ENCODE peak calls at places on chromosomes 11 and 22, in four cellular contexts. H, V, G and M are unnamed samples.

GRCh38 chr11:72398058-72398758 is 36.1 kb downstream of the CLPB start:
- DNase-seq in H (no peak), V (no peak), G (no peak), M (no peak)

GRCh38 chr22:22787151-22787550 is 100.5 kb upstream of the IGLL5 start:
- DNase-seq in H (no peak), V (no peak), G (no peak), M (no peak)

GRCh38 chr11:86106916-86107315 is 38.0 kb upstream of the PICALM start:
- DNase-seq in H (no peak), V (no peak), G (no peak), M (no peak)

GRCh38 chr22:44574057-44574456 is 76.0 kb upstream of the RTL6 start:
- DNase-seq in H (no peak), V (peak; percentile 91), G (no peak), M (peak; percentile 13)

GRCh38 chr11:27075192-27075591 is 34.6 kb downstream of the BBOX1 start:
- DNase-seq in H (no peak), V (no peak), G (no peak), M (no peak)

GRCh38 chr22:30891443-30891755 is 77.2 kb downstream of the MORC2 start:
- DNase-seq in H (no peak), V (no peak), G (no peak), M (no peak)

GRCh38 chr11:61626580-61627380 is 45.9 kb upstream of the SYT7 start:
- DNase-seq in H (peak; percentile 42), V (peak; percentile 40), G (no peak), M (no peak)

GRCh38 chr22:17104336-17104935 is 16.7 kb downstream of the TMEM121B start:
- DNase-seq in H (no peak), V (no peak), G (no peak), M (no peak)

GRCh38 chr11:117600976-117601708 is 195.9 kb downstream of the DSCAML1 start:
- DNase-seq in H (no peak), V (no peak), G (no peak), M (no peak)

GRCh38 chr22:28920757-28921584 is 37.6 kb downstream of the ZNRF3 start:
- DNase-seq in H (no peak), V (no peak), G (no peak), M (no peak)

GRCh38 chr22:18954333-18954732 is 18.2 kb upstream of the PRODH start:
- DNase-seq in H (peak; percentile 40), V (peak; percentile 61), G (peak; percentile 48), M (peak; percentile 52)

GRCh38 chr11:123060265-123061000 is 1.5 kb downstream of the HSPA8 start:
- DNase-seq in H (peak; percentile 86), V (no peak), G (no peak), M (no peak)

GRCh38 chr11:74354036-74354435 is 42.6 kb upstream of the P4HA3 start:
- DNase-seq in H (no peak), V (no peak), G (no peak), M (no peak)

GRCh38 chr11:75413864-75414263 is 14.5 kb downstream of the RPS3 start:
- DNase-seq in H (no peak), V (no peak), G (no peak), M (no peak)

GRCh38 chr11:8336356-8337114 is 72.9 kb upstream of the LMO1 start:
- DNase-seq in H (no peak), V (no peak), G (no peak), M (no peak)

GRCh38 chr11:109978895-109979294 is 114.3 kb upstream of the ZC3H12C start:
- DNase-seq in H (no peak), V (peak; percentile 16), G (no peak), M (no peak)

GRCh38 chr11:102724904-102725515 is at the start of gene MMP8:
- DNase-seq in H (no peak), V (no peak), G (no peak), M (no peak)

GRCh38 chr11:66119348-66120133 is 49.5 kb downstream of the PACS1 start:
- DNase-seq in H (peak; percentile 35), V (peak; percentile 91), G (no peak), M (peak; percentile 89)

GRCh38 chr11:17760102-17761029 is 25.8 kb downstream of the KCNC1 start:
- DNase-seq in H (peak; percentile 76), V (peak; percentile 44), G (no peak), M (peak; percentile 57)

GRCh38 chr11:17560281-17561110 is 13.4 kb downstream of the OTOG start:
- DNase-seq in H (no peak), V (no peak), G (no peak), M (no peak)

GRCh38 chr11:130145975-130146776 is 13.4 kb upstream of the ST14 start:
- DNase-seq in H (peak; percentile 97), V (no peak), G (no peak), M (peak; percentile 52)

GRCh38 chr11:19913236-19913892 is 200.7 kb downstream of the NAV2 start:
- DNase-seq in H (peak; percentile 20), V (peak; percentile 53), G (no peak), M (no peak)

GRCh38 chr11:102830328-102830727 is 13.1 kb downstream of the MMP3 start:
- DNase-seq in H (no peak), V (no peak), G (no peak), M (no peak)

GRCh38 chr22:47299879-47300697 is 537.6 kb downstream of the TBC1D22A start:
- DNase-seq in H (no peak), V (no peak), G (no peak), M (no peak)

GRCh38 chr11:118705111-118705741 is 25.8 kb upstream of the TREH start:
- DNase-seq in H (no peak), V (no peak), G (no peak), M (no peak)

GRCh38 chr11:10878408-10879214 is 20.8 kb upstream of the ZBED5 start:
- DNase-seq in H (peak; percentile 73), V (peak; percentile 88), G (no peak), M (peak; percentile 81)

GRCh38 chr11:1121343-1122331 is 36.1 kb upstream of the MUC5AC start:
- DNase-seq in H (no peak), V (no peak), G (no peak), M (no peak)

GRCh38 chr11:70105755-70106571 is 27.8 kb downstream of the ANO1 start:
- DNase-seq in H (no peak), V (no peak), G (no peak), M (no peak)